ENCODE peak calls at places on chromosome 10, in eight cellular contexts. E is sigmoid colon, R is heart right ventricle, V is lower leg skin, T is prostate gland, N is foreskin fibroblast, L is kidney epithelial cell, B is fibroblast of pulmonary artery. M is an unnamed sample.

GRCh38 chr10:62818426-62819011 is 2.4 kb upstream of the EGR2 start:
- DNase-seq in E (no peak), R (peak), V (no peak), T (no peak), N (no peak), L (no peak), B (peak), M (no peak)

GRCh38 chr10:27695704-27696103 is 49.9 kb downstream of the MKX start:
- DNase-seq in E (no peak), R (no peak), V (no peak), T (no peak), N (no peak), L (no peak), B (no peak), M (no peak)

GRCh38 chr10:13074562-13075451 is 25.2 kb upstream of the OPTN start:
- DNase-seq in E (peak), R (peak), V (peak), T (peak), N (peak), L (peak), B (peak), M (no peak)

GRCh38 chr10:21431799-21432198 is 93.7 kb downstream of the SKIDA1 start:
- DNase-seq in E (no peak), R (no peak), V (no peak), T (no peak), N (no peak), L (no peak), B (no peak), M (no peak)

GRCh38 chr10:31018977-31019376 is 12.7 kb downstream of the ZNF438 start:
- DNase-seq in E (no peak), R (no peak), V (no peak), T (no peak), N (no peak), L (no peak), B (no peak), M (no peak)

GRCh38 chr10:125152646-125153368 is 7.6 kb downstream of the CTBP2 start:
- DNase-seq in E (peak), R (peak), V (no peak), T (no peak), N (peak), L (no peak), B (no peak), M (no peak)

GRCh38 chr10:108411181-108411580 is 1246.7 kb upstream of the SORCS1 start:
- DNase-seq in E (no peak), R (no peak), V (no peak), T (no peak), N (no peak), L (no peak), B (no peak), M (no peak)

GRCh38 chr10:62087341-62087740 is 181.3 kb downstream of the RTKN2 start:
- DNase-seq in E (no peak), R (no peak), V (no peak), T (no peak), N (no peak), L (no peak), B (no peak), M (no peak)

GRCh38 chr10:77844177-77844576 is 82.4 kb downstream of the DLG5 start:
- DNase-seq in E (peak), R (no peak), V (no peak), T (no peak), N (no peak), L (no peak), B (no peak), M (no peak)

GRCh38 chr10:124523886-124524285 is 62.3 kb downstream of the LHPP start:
- DNase-seq in E (no peak), R (no peak), V (no peak), T (no peak), N (no peak), L (no peak), B (no peak), M (no peak)

GRCh38 chr10:46062735-46063428 is 16.8 kb upstream of the MSMB start:
- DNase-seq in E (no peak), R (no peak), V (no peak), T (no peak), N (no peak), L (no peak), B (no peak), M (no peak)

GRCh38 chr10:28939352-28940157 is 262.2 kb downstream of the BAMBI start:
- DNase-seq in E (peak), R (peak), V (no peak), T (peak), N (no peak), L (peak), B (peak), M (no peak)

GRCh38 chr10:19724287-19724686 is 91.9 kb upstream of the PLXDC2 start:
- DNase-seq in E (no peak), R (no peak), V (no peak), T (no peak), N (no peak), L (no peak), B (no peak), M (no peak)

GRCh38 chr10:51857326-51857725 is 157.9 kb upstream of the CSTF2T start:
- DNase-seq in E (no peak), R (no peak), V (no peak), T (no peak), N (no peak), L (no peak), B (no peak), M (no peak)

GRCh38 chr10:122373713-122374112 is 795 bp upstream of the PLEKHA1 start:
- DNase-seq in E (no peak), R (no peak), V (no peak), T (peak), N (peak), L (no peak), B (peak), M (no peak)

GRCh38 chr10:76901701-76902100 is 735.9 kb downstream of the KCNMA1 start:
- DNase-seq in E (no peak), R (no peak), V (no peak), T (no peak), N (no peak), L (no peak), B (no peak), M (no peak)

GRCh38 chr10:131725736-131726459 is 174.9 kb upstream of the PPP2R2D start:
- DNase-seq in E (peak), R (no peak), V (peak), T (no peak), N (no peak), L (no peak), B (no peak), M (no peak)

GRCh38 chr10:131724891-131725735 is 175.7 kb upstream of the PPP2R2D start:
- DNase-seq in E (peak), R (no peak), V (peak), T (no peak), N (no peak), L (no peak), B (no peak), M (no peak)

GRCh38 chr10:131727612-131728011 is 173.2 kb upstream of the PPP2R2D start:
- DNase-seq in E (peak), R (no peak), V (peak), T (no peak), N (no peak), L (no peak), B (no peak), M (no peak)

GRCh38 chr10:131726967-131727366 is 173.8 kb upstream of the PPP2R2D start:
- DNase-seq in E (peak), R (no peak), V (peak), T (no peak), N (no peak), L (no peak), B (no peak), M (no peak)

GRCh38 chr10:131726460-131726861 is 174.3 kb upstream of the PPP2R2D start:
- DNase-seq in E (peak), R (peak), V (peak), T (peak), N (no peak), L (no peak), B (no peak), M (no peak)
- H3K4me3 ChIP-seq in E (no peak), R (no peak), V (no peak), T (no peak), N (no peak), L (no peak), B (no peak), M (no peak)

DNA sequence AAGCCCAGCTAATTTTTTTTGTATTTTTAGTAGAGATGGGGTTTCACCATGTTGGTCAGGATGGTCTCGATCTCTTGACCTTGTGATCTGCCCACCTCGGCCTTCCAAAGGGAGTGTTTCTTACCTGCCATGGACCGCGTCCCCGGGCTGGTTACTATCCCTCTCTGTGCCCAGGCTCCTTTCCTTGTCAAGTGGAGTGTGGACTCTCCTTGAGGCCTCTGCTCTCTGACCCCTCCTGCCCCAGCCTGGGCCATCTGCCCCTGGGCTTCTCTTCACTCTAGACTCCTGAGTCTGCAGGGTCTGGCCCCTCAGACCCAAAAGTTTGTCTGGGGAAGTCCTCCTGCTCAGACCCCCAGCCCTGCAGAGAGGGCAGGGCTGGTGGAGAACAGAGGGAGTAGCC is 20.7 kb downstream of the NEURL1 start:
- DNase-seq in E (no peak), R (no peak), V (peak), T (no peak), N (no peak), L (no peak), B (no peak), M (no peak)
- TF ChIP-seq CTCF in E (no peak), R (no peak), V (no peak), T (no peak), N (no peak), L (no peak), B (no peak), M (no peak)

GRCh38 chr10:89413398-89413912 is 913 bp upstream of the IFIT5 start:
- DNase-seq in E (no peak), R (no peak), V (no peak), T (no peak), N (no peak), L (no peak), B (no peak), M (no peak)
- H3K4me3 ChIP-seq in E (no peak), R (no peak), V (no peak), T (no peak), N (peak), L (no peak), B (peak), M (peak)

GRCh38 chr10:17805921-17806577 is 3.1 kb upstream of the MRC1 start:
- DNase-seq in E (no peak), R (no peak), V (no peak), T (no peak), N (no peak), L (no peak), B (no peak), M (no peak)
- TF ChIP-seq CTCF in E (no peak), R (peak), V (no peak), T (no peak), N (peak), L (peak), B (no peak), M (peak)

GRCh38 chr10:80133221-80133620 is 691 bp downstream of the PLAC9 start:
- DNase-seq in E (peak), R (peak), V (peak), T (no peak), N (peak), L (no peak), B (peak), M (no peak)
- H3K4me3 ChIP-seq in E (no peak), R (peak), V (peak), T (peak), N (peak), L (no peak), B (peak), M (no peak)

GRCh38 chr10:91340613-91341362 is 69.4 kb upstream of the HECTD2 start:
- DNase-seq in E (no peak), R (no peak), V (no peak), T (no peak), N (peak), L (peak), B (peak), M (peak)

GRCh38 chr10:91339729-91340128 is 70.4 kb upstream of the HECTD2 start:
- DNase-seq in E (no peak), R (no peak), V (no peak), T (no peak), N (no peak), L (no peak), B (no peak), M (no peak)

GRCh38 chr10:91335147-91335546 is 75.0 kb upstream of the HECTD2 start:
- DNase-seq in E (no peak), R (no peak), V (no peak), T (no peak), N (no peak), L (no peak), B (no peak), M (no peak)
- TF ChIP-seq CTCF in E (no peak), R (no peak), V (no peak), T (no peak), N (no peak), L (no peak), B (no peak), M (peak)

DNA sequence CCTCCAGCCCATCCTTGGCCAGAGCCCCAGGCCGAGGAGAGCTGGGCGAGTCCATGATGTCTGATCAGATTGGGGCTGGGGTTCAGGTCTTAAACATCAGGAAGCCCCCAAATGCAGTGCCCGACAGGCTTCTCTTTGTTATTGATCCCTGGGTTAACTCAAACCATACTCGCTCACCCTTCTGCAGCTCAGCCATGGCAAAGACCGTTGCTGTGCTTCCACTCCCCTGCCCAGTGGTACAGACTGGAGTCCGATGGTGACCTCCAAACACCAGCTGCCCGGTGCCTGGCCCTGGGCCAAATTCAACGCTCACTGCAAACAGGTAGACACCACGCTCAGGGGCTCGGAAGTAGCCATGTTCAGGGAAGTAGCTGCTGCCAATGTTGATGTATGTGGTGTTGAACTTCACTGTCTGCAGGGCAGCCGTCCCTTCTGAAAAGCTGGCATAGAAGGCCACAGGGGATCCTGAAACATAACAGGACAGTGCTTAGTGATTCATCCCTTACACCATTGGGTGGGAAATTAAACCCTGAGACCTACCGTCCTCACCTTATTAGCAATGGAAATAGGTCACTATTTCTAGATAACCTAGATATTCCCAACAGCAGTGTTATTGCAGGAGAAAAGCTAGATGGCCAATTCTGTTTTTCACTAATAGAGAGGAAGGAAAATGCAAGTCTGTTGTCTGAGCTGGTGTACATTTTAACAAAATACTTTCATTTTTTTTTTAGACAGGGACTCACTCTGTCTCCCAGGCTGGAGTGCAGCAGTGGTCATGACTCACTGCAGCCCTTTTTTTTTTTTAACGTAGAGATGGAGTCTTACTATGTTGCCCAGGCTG is 20.5 kb downstream of the MMRN2 start:
- DNase-seq in E (no peak), R (no peak), V (no peak), T (no peak), N (peak), L (no peak), B (no peak), M (no peak)
- H3K4me3 ChIP-seq in E (no peak), R (no peak), V (no peak), T (no peak), N (no peak), L (no peak), B (no peak), M (no peak)

GRCh38 chr10:88991161-88991899 is 732 bp downstream of the FAS start:
- DNase-seq in E (peak), R (peak), V (peak), T (peak), N (peak), L (no peak), B (peak), M (no peak)
- TF ChIP-seq CTCF in E (no peak), R (no peak), V (no peak), T (no peak), N (no peak), L (peak), B (no peak), M (no peak)